ENCODE peak calls at places on chromosome 10, in six cellular contexts. T is psoas muscle; V is heart left ventricle; G is activated CD4-positive, alpha-beta T cell treated with anti-CD3 and anti-CD28 coated beads for 24 hours; R is T1000; I is hippocampal formation. K is an unnamed sample.
A peak's percentile ranks its signal among the peaks of the same experiment; 100 is the strongest.

GRCh38 chr10:120598377-120598776 is 141.3 kb downstream of the PLPP4 start:
- DNase-seq in T (no peak), V (no peak), G (no peak), R (no peak), I (no peak), K (no peak)

GRCh38 chr10:24953350-24954074 is 1.1 kb upstream of the PRTFDC1 start:
- DNase-seq in T (no peak), V (no peak), G (no peak), R (no peak), I (no peak), K (no peak)

GRCh38 chr10:8056891-8057331 is 2.4 kb downstream of the GATA3 start:
- DNase-seq in T (no peak), V (no peak), G (no peak), R (no peak), I (no peak), K (no peak)

GRCh38 chr10:115093286-115093775 is at the start of gene ATRNL1:
- DNase-seq in T (peak; percentile 21), V (peak; percentile 36), G (no peak), R (peak; percentile 27), I (peak; percentile 19), K (no peak)

GRCh38 chr10:59376817-59377340 is 14.5 kb upstream of the FAM13C start:
- DNase-seq in T (no peak), V (no peak), G (no peak), R (no peak), I (no peak), K (no peak)

GRCh38 chr10:89102710-89103109 is 104.4 kb downstream of the CH25H start:
- DNase-seq in T (no peak), V (no peak), G (no peak), R (no peak), I (no peak), K (no peak)

GRCh38 chr10:35040761-35041501 is 49.2 kb downstream of the CUL2 start:
- DNase-seq in T (no peak), V (no peak), G (no peak), R (peak; percentile 45), I (no peak), K (no peak)

GRCh38 chr10:34446046-34446445 is 369.1 kb downstream of the PARD3 start:
- DNase-seq in T (no peak), V (no peak), G (no peak), R (no peak), I (no peak), K (no peak)

GRCh38 chr10:3972460-3973366 is 187.7 kb upstream of the KLF6 start:
- DNase-seq in T (no peak), V (no peak), G (no peak), R (no peak), I (no peak), K (no peak)

GRCh38 chr10:70931168-70931805 is 42.9 kb upstream of the PCBD1 start:
- DNase-seq in T (no peak), V (no peak), G (no peak), R (no peak), I (no peak), K (no peak)

GRCh38 chr10:12782537-12782936 is 219.0 kb downstream of the CCDC3 start:
- DNase-seq in T (peak; percentile 38), V (no peak), G (peak; percentile 23), R (no peak), I (no peak), K (no peak)

GRCh38 chr10:126160971-126161630 is 227.2 kb downstream of the ADAM12 start:
- DNase-seq in T (no peak), V (no peak), G (no peak), R (no peak), I (no peak), K (no peak)

GRCh38 chr10:125448596-125448995 is 234.4 kb downstream of the TEX36 start:
- DNase-seq in T (no peak), V (no peak), G (no peak), R (no peak), I (no peak), K (no peak)

GRCh38 chr10:6202098-6202683 is 541 bp upstream of the PFKFB3 start:
- DNase-seq in T (no peak), V (peak; percentile 54), G (no peak), R (no peak), I (no peak), K (no peak)

GRCh38 chr10:16440396-16441105 is 3.7 kb downstream of the PTER start:
- DNase-seq in T (no peak), V (no peak), G (no peak), R (no peak), I (no peak), K (no peak)

GRCh38 chr10:128466831-128467371 is 340.7 kb upstream of the MKI67 start:
- DNase-seq in T (no peak), V (no peak), G (no peak), R (no peak), I (no peak), K (no peak)

GRCh38 chr10:17910144-17910789 is 41.5 kb upstream of the SLC39A12 start:
- DNase-seq in T (no peak), V (peak; percentile 47), G (no peak), R (no peak), I (no peak), K (no peak)

GRCh38 chr10:125591846-125592245 is 91.1 kb downstream of the TEX36 start:
- DNase-seq in T (no peak), V (no peak), G (no peak), R (no peak), I (no peak), K (no peak)

GRCh38 chr10:103736763-103737162 is 118.6 kb downstream of the SH3PXD2A start:
- DNase-seq in T (no peak), V (no peak), G (no peak), R (no peak), I (no peak), K (no peak)

GRCh38 chr10:102657984-102658724 is 13.9 kb downstream of the TRIM8 start:
- DNase-seq in T (peak; percentile 28), V (peak; percentile 52), G (no peak), R (no peak), I (no peak), K (no peak)

GRCh38 chr10:6580279-6581029 is 378 bp upstream of the PRKCQ start:
- DNase-seq in T (peak; percentile 83), V (peak; percentile 67), G (peak; percentile 79), R (no peak), I (peak; percentile 86), K (peak; percentile 88)

GRCh38 chr10:133255323-133255722 is 17.7 kb downstream of the VENTX start:
- DNase-seq in T (no peak), V (no peak), G (no peak), R (no peak), I (no peak), K (no peak)

GRCh38 chr10:33937987-33938386 is 603.5 kb upstream of the NRP1 start:
- DNase-seq in T (no peak), V (no peak), G (no peak), R (no peak), I (no peak), K (no peak)

GRCh38 chr10:86665868-86666267 is 2.4 kb upstream of the LDB3 start:
- DNase-seq in T (peak; percentile 30), V (peak; percentile 85), G (no peak), R (no peak), I (peak; percentile 86), K (peak; percentile 86)

GRCh38 chr10:105210546-105210945 is 569.5 kb downstream of the SORCS3 start:
- DNase-seq in T (no peak), V (no peak), G (no peak), R (no peak), I (no peak), K (no peak)

GRCh38 chr10:51821045-51821444 is 121.7 kb upstream of the CSTF2T start:
- DNase-seq in T (no peak), V (no peak), G (no peak), R (no peak), I (no peak), K (no peak)

GRCh38 chr10:102004376-102004775 is 51.6 kb downstream of the ARMH3 start:
- DNase-seq in T (no peak), V (no peak), G (no peak), R (no peak), I (no peak), K (no peak)

GRCh38 chr10:97267671-97268070 is 24.8 kb downstream of the ARHGAP19 start:
- DNase-seq in T (no peak), V (no peak), G (no peak), R (no peak), I (no peak), K (no peak)

GRCh38 chr10:22183771-22184466 is 33.9 kb downstream of the EBLN1 start:
- DNase-seq in T (no peak), V (no peak), G (no peak), R (no peak), I (no peak), K (no peak)

GRCh38 chr10:122126763-122127659 is 138.0 kb downstream of the TACC2 start:
- DNase-seq in T (no peak), V (no peak), G (no peak), R (peak; percentile 81), I (no peak), K (no peak)

GRCh38 chr10:15784237-15784636 is 64.5 kb upstream of the ITGA8 start:
- DNase-seq in T (no peak), V (no peak), G (no peak), R (no peak), I (no peak), K (no peak)